ENCODE peak calls at places on chromosomes 6 and 20, in eight cellular contexts. T is mammary epithelial cell, E is uterus, Z is psoas muscle, G is RWPE2, X is heart right ventricle, N is thoracic aorta, O is heart left ventricle. W is an unnamed sample.

GRCh38 chr6:155247618-155248017 is 16.2 kb upstream of the CLDN20 start:
- DNase-seq in T (peak), E (no peak), Z (no peak), G (peak), X (no peak), N (no peak), O (no peak), W (no peak)

GRCh38 chr6:158560787-158561246 is 926 bp downstream of the TMEM181 start:
- DNase-seq in T (no peak), E (no peak), Z (no peak), G (no peak), X (no peak), N (no peak), O (no peak), W (peak)

GRCh38 chr6:43263314-43264178 is 20.3 kb downstream of the TTBK1 start:
- DNase-seq in T (peak), E (peak), Z (peak), G (no peak), X (peak), N (peak), O (peak), W (peak)

GRCh38 chr6:129685640-129686031 is 24.3 kb downstream of the ARHGAP18 start:
- DNase-seq in T (no peak), E (no peak), Z (no peak), G (no peak), X (no peak), N (no peak), O (no peak), W (no peak)

GRCh38 chr20:7859371-7859802 is 80.9 kb downstream of the HAO1 start:
- DNase-seq in T (peak), E (no peak), Z (no peak), G (no peak), X (no peak), N (no peak), O (no peak), W (no peak)

GRCh38 chr6:112279044-112279916 is 24.9 kb upstream of the LAMA4 start:
- DNase-seq in T (no peak), E (no peak), Z (no peak), G (no peak), X (no peak), N (no peak), O (no peak), W (no peak)

GRCh38 chr6:104955927-104956662 is 812 bp upstream of the LIN28B start:
- DNase-seq in T (no peak), E (no peak), Z (no peak), G (no peak), X (no peak), N (no peak), O (no peak), W (no peak)

GRCh38 chr20:61115627-61116026 is 136.4 kb upstream of the CDH4 start:
- DNase-seq in T (no peak), E (no peak), Z (no peak), G (no peak), X (no peak), N (no peak), O (no peak), W (no peak)

GRCh38 chr6:42217523-42218367 is at the start of gene MRPS10:
- DNase-seq in T (peak), E (peak), Z (peak), G (peak), X (peak), N (peak), O (peak), W (peak)
- H3K27ac ChIP-seq in T (peak), E (peak), Z (peak), G (peak), X (peak), N (peak), O (peak), W (peak)

GRCh38 chr6:61989616-61990015 is 296.4 kb downstream of the KHDRBS2 start:
- DNase-seq in T (no peak), E (no peak), Z (no peak), G (no peak), X (no peak), N (no peak), O (no peak), W (no peak)
- TF ChIP-seq CTCF in T (no peak), E (no peak), Z (no peak), G (no peak), X (no peak), N (no peak), O (no peak), W (no peak)

GRCh38 chr6:138970856-138971425 is 17.1 kb downstream of the REPS1 start:
- DNase-seq in T (peak), E (no peak), Z (no peak), G (peak), X (no peak), N (peak), O (no peak), W (no peak)
- H3K27ac ChIP-seq in T (peak), E (peak), Z (no peak), G (peak), X (peak), N (peak), O (peak), W (peak)

GRCh38 chr20:21712443-21713059 is 7.1 kb downstream of the PAX1 start:
- DNase-seq in T (no peak), E (no peak), Z (no peak), G (no peak), X (no peak), N (no peak), O (no peak), W (no peak)

GRCh38 chr20:21713901-21714296 is 8.4 kb downstream of the PAX1 start:
- DNase-seq in T (no peak), E (no peak), Z (no peak), G (no peak), X (no peak), N (no peak), O (no peak), W (no peak)

GRCh38 chr20:21714297-21715192 is 9.1 kb downstream of the PAX1 start:
- DNase-seq in T (no peak), E (no peak), Z (no peak), G (no peak), X (no peak), N (no peak), O (no peak), W (no peak)

GRCh38 chr20:21713470-21713869 is 8.0 kb downstream of the PAX1 start:
- DNase-seq in T (no peak), E (no peak), Z (no peak), G (no peak), X (no peak), N (no peak), O (no peak), W (no peak)

GRCh38 chr20:21715193-21715881 is 9.9 kb downstream of the PAX1 start:
- DNase-seq in T (no peak), E (no peak), Z (no peak), G (no peak), X (no peak), N (no peak), O (no peak), W (no peak)
- TF ChIP-seq CTCF in T (no peak), E (no peak), Z (no peak), G (no peak), X (no peak), N (no peak), O (no peak), W (no peak)

GRCh38 chr6:109690373-109690739 is 646 bp downstream of the AK9 start:
- DNase-seq in T (no peak), E (peak), Z (peak), G (no peak), X (peak), N (no peak), O (peak), W (peak)
- H3K27ac ChIP-seq in T (peak), E (peak), Z (peak), G (peak), X (peak), N (peak), O (peak), W (peak)

DNA sequence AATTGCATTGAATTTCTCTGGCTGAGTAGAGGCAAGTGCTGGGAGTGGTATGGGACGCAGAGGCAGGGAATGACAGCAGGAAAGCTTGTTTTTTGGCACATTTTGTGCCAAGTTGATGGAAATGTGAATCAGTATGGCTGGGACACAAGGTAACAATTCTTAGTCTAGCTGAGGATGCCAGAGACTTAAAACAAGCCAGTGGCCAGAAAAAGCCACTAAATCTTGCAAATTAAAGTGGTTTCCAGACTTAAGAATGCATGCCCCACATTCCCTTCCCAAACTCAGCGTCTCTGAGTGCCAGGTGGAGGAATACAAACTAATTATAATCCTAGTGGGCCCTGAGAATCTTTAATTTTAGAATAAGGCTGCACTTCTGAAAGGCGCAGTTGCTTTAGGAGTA is 35.9 kb downstream of the PPARD start:
- DNase-seq in T (no peak), E (no peak), Z (no peak), G (no peak), X (no peak), N (no peak), O (no peak), W (no peak)
- TF ChIP-seq CTCF in T (no peak), E (no peak), Z (no peak), G (no peak), X (no peak), N (no peak), O (no peak), W (no peak)

GRCh38 chr6:13302751-13303667 is 25.3 kb downstream of the TBC1D7 start:
- DNase-seq in T (peak), E (peak), Z (peak), G (peak), X (peak), N (peak), O (peak), W (no peak)

GRCh38 chr6:13300649-13301590 is 27.4 kb downstream of the TBC1D7 start:
- DNase-seq in T (no peak), E (no peak), Z (no peak), G (no peak), X (no peak), N (no peak), O (no peak), W (no peak)

GRCh38 chr6:13304101-13304500 is 24.2 kb downstream of the TBC1D7 start:
- DNase-seq in T (no peak), E (no peak), Z (no peak), G (no peak), X (no peak), N (no peak), O (no peak), W (no peak)

GRCh38 chr6:13303668-13304017 is 24.7 kb downstream of the TBC1D7 start:
- DNase-seq in T (no peak), E (peak), Z (peak), G (no peak), X (peak), N (peak), O (peak), W (peak)

GRCh38 chr6:13302291-13302690 is 26.0 kb downstream of the TBC1D7 start:
- DNase-seq in T (no peak), E (no peak), Z (no peak), G (no peak), X (no peak), N (no peak), O (no peak), W (no peak)
- H3K27ac ChIP-seq in T (no peak), E (no peak), Z (peak), G (peak), X (peak), N (peak), O (peak), W (peak)